ENCODE peak calls at places on chromosome 9, in four cellular contexts. B, G, L and A are unnamed samples.

GRCh38 chr9:84340535-84340934 is at the start of gene SLC28A3:
- DNase-seq in B (no peak), G (no peak), L (no peak), A (no peak)

GRCh38 chr9:13364271-13364670 is 84.8 kb upstream of the MPDZ start:
- DNase-seq in B (no peak), G (no peak), L (no peak), A (no peak)

GRCh38 chr9:95605826-95606555 is 89.2 kb upstream of the PTCH1 start:
- DNase-seq in B (no peak), G (no peak), L (peak), A (no peak)

GRCh38 chr9:118558026-118558425 is 811.2 kb downstream of the BRINP1 start:
- DNase-seq in B (no peak), G (no peak), L (no peak), A (no peak)

GRCh38 chr9:122095010-122095767 is 2.1 kb upstream of the TTLL11 start:
- DNase-seq in B (no peak), G (peak), L (no peak), A (peak)

GRCh38 chr9:81389569-81389993 is 299.8 kb downstream of the TLE1 start:
- DNase-seq in B (no peak), G (no peak), L (no peak), A (no peak)

GRCh38 chr9:98707158-98708102 is 1.3 kb downstream of the GABBR2 start:
- DNase-seq in B (no peak), G (peak), L (no peak), A (peak)

GRCh38 chr9:105148328-105149006 is 96.0 kb upstream of the SLC44A1 start:
- DNase-seq in B (no peak), G (no peak), L (no peak), A (no peak)

GRCh38 chr9:110807956-110808598 is 139.5 kb downstream of the MUSK start:
- DNase-seq in B (no peak), G (no peak), L (no peak), A (peak)

GRCh38 chr9:114275246-114275994 is 47.5 kb upstream of the ORM1 start:
- DNase-seq in B (no peak), G (no peak), L (no peak), A (no peak)

GRCh38 chr9:136433849-136434579 is 5.6 kb downstream of the INPP5E start:
- DNase-seq in B (no peak), G (no peak), L (no peak), A (no peak)

GRCh38 chr9:30522486-30522885 is 1862.0 kb upstream of the ACO1 start:
- DNase-seq in B (no peak), G (peak), L (no peak), A (no peak)

GRCh38 chr9:35517136-35517535 is 27.2 kb downstream of the RUSC2 start:
- DNase-seq in B (no peak), G (no peak), L (no peak), A (no peak)

GRCh38 chr9:132605387-132605786 is 23.0 kb downstream of the BARHL1 start:
- DNase-seq in B (no peak), G (no peak), L (no peak), A (no peak)

GRCh38 chr9:126301196-126301595 is 25.4 kb upstream of the MVB12B start:
- DNase-seq in B (no peak), G (no peak), L (no peak), A (no peak)

GRCh38 chr9:94018628-94019027 is 63.5 kb upstream of the BARX1 start:
- DNase-seq in B (no peak), G (no peak), L (no peak), A (no peak)

GRCh38 chr9:108439967-108440366 is 415.8 kb downstream of the ACTL7B start:
- DNase-seq in B (no peak), G (no peak), L (no peak), A (no peak)

GRCh38 chr9:7533376-7534090 is 266.0 kb downstream of the DMAC1 start:
- DNase-seq in B (no peak), G (no peak), L (no peak), A (no peak)

GRCh38 chr9:86376016-86376415 is 21.8 kb upstream of the TUT7 start:
- DNase-seq in B (no peak), G (no peak), L (no peak), A (no peak)

GRCh38 chr9:87609002-87609401 is 111.3 kb downstream of the DAPK1 start:
- DNase-seq in B (no peak), G (peak), L (no peak), A (no peak)

GRCh38 chr9:9970514-9970913 is 642.3 kb downstream of the PTPRD start:
- DNase-seq in B (no peak), G (no peak), L (no peak), A (no peak)

GRCh38 chr9:75483636-75484035 is 395.3 kb downstream of the OSTF1 start:
- DNase-seq in B (no peak), G (no peak), L (no peak), A (no peak)

GRCh38 chr9:125126019-125126746 is 17.1 kb downstream of the SCAI start:
- DNase-seq in B (peak), G (peak), L (no peak), A (peak)